ENCODE peak calls at places on chromosome 6, in five cellular contexts. T, B, O, Z and E are unnamed samples. For H3K27me3, the result is how much of the 10 kb centered on the place peaks cover.

GRCh38 chr6:149428606-149429005 is 28.5 kb downstream of the SUMO4 start:
- DNase-seq in T (no peak), O (no peak), Z (no peak), B (no peak), E (no peak)

GRCh38 chr6:118652051-118652699 is 784 bp upstream of the CEP85L start:
- DNase-seq in O (no peak), B (no peak), Z (no peak), T (no peak), E (no peak)

GRCh38 chr6:28643017-28643740 is 117.5 kb downstream of the GPX5 start:
- DNase-seq in Z (peak), T (peak), O (peak), B (peak), E (peak)

GRCh38 chr6:30818426-30818841 is 65.9 kb upstream of the DDR1 start:
- DNase-seq in Z (no peak), O (peak), B (no peak), T (peak), E (no peak)

GRCh38 chr6:20202070-20202658 is 10.1 kb downstream of the MBOAT1 start:
- DNase-seq in O (peak), B (peak), Z (no peak), T (peak), E (no peak)

GRCh38 chr6:84791233-84791632 is 26.8 kb upstream of the TBX18 start:
- DNase-seq in T (no peak), B (peak), O (peak), Z (no peak), E (no peak)

GRCh38 chr6:129575378-129576118 is 134.4 kb downstream of the ARHGAP18 start:
- DNase-seq in O (peak), T (peak), B (no peak), Z (peak), E (peak)

GRCh38 chr6:27726620-27727023 is 185.6 kb downstream of the OR2B2 start:
- DNase-seq in O (peak), Z (no peak), T (no peak), B (no peak), E (peak)

GRCh38 chr6:125197795-125198269 is 44.3 kb downstream of the TPD52L1 start:
- DNase-seq in B (no peak), T (peak), O (peak), Z (no peak), E (no peak)

GRCh38 chr6:20286968-20287565 is 74.8 kb upstream of the MBOAT1 start:
- DNase-seq in O (peak), B (no peak), Z (no peak), T (peak), E (no peak)

GRCh38 chr6:15287670-15288069 is 41.8 kb downstream of the JARID2 start:
- DNase-seq in Z (no peak), O (no peak), B (no peak), T (no peak), E (peak)

GRCh38 chr6:44593539-44593944 is 206.0 kb downstream of the CDC5L start:
- DNase-seq in Z (peak), O (no peak), B (peak), T (peak), E (peak)

GRCh38 chr6:15994814-15995459 is 133.9 kb upstream of the MYLIP start:
- DNase-seq in B (no peak), T (no peak), Z (no peak), O (no peak), E (no peak)

GRCh38 chr6:156762547-156762946 is 14.6 kb upstream of the ARID1B start:
- DNase-seq in B (no peak), Z (no peak), O (no peak), T (no peak), E (no peak)

GRCh38 chr6:90294614-90294988 is 2.0 kb downstream of the BACH2 start:
- DNase-seq in O (no peak), T (no peak), B (peak), Z (peak), E (no peak)

GRCh38 chr6:3453410-3453809 is 3.4 kb downstream of the SLC22A23 start:
- DNase-seq in Z (no peak), O (no peak), T (no peak), B (no peak), E (peak)

GRCh38 chr6:22236626-22237414 is 60.0 kb downstream of the PRL start:
- DNase-seq in B (no peak), O (peak), T (peak), Z (no peak), E (no peak)

GRCh38 chr6:71420693-71421328 is 132.2 kb downstream of the OGFRL1 start:
- DNase-seq in B (peak), O (peak), T (peak), Z (peak), E (no peak)

GRCh38 chr6:32439139-32439538 is 548 bp upstream of the HLA-DRA start:
- DNase-seq in Z (no peak), T (no peak), B (no peak), O (no peak), E (peak)

GRCh38 chr6:2834262-2834661 is 7.4 kb downstream of the SERPINB1 start:
- DNase-seq in T (no peak), O (no peak), Z (no peak), B (no peak), E (no peak)

GRCh38 chr6:22322103-22322882 is 25.5 kb upstream of the PRL start:
- DNase-seq in O (no peak), T (peak), B (peak), Z (no peak), E (no peak)

GRCh38 chr6:89180112-89180511 is 34.3 kb downstream of the PM20D2 start:
- DNase-seq in B (no peak), T (no peak), Z (no peak), O (no peak), E (no peak)

GRCh38 chr6:9140181-9140580 is 704.8 kb upstream of the SLC35B3 start:
- DNase-seq in Z (no peak), B (no peak), O (peak), T (no peak), E (no peak)

GRCh38 chr6:108837236-108837971 is 10.8 kb upstream of the ARMC2 start:
- DNase-seq in Z (no peak), T (peak), O (peak), B (peak), E (peak)

GRCh38 chr6:98975331-98975891 is 27.7 kb upstream of the FBXL4 start:
- DNase-seq in Z (no peak), B (no peak), T (no peak), O (no peak), E (no peak)

GRCh38 chr6:98973571-98973970 is 25.8 kb upstream of the FBXL4 start:
- DNase-seq in O (no peak), T (no peak), B (no peak), Z (no peak), E (no peak)

GRCh38 chr6:98970469-98970868 is 22.7 kb upstream of the FBXL4 start:
- DNase-seq in Z (no peak), T (no peak), O (no peak), B (no peak), E (no peak)

GRCh38 chr6:98974309-98974708 is 26.6 kb upstream of the FBXL4 start:
- DNase-seq in B (no peak), T (no peak), O (no peak), Z (no peak), E (no peak)

GRCh38 chr6:98971303-98971702 is 23.6 kb upstream of the FBXL4 start:
- DNase-seq in B (no peak), Z (no peak), O (no peak), T (no peak), E (no peak)
- H3K4me2 ChIP-seq in B (no peak), Z (no peak), O (no peak), T (no peak), E (no peak)

GRCh38 chr6:1100269-1100668 is 211.6 kb upstream of the FOXQ1 start:
- DNase-seq in Z (no peak), O (no peak), T (no peak), B (no peak), E (no peak)
- H3K27me3 ChIP-seq in Z (under half), O (under half), T (under half), B (under half), E (under half)

GRCh38 chr6:160124605-160125004 is 3.0 kb downstream of the SLC22A1 start:
- DNase-seq in Z (peak), B (no peak), T (no peak), O (no peak), E (no peak)

GRCh38 chr6:160121981-160122380 is 366 bp downstream of the SLC22A1 start:
- DNase-seq in T (no peak), Z (no peak), O (no peak), B (no peak), E (no peak)

GRCh38 chr6:160122744-160123143 is 1.1 kb downstream of the SLC22A1 start:
- DNase-seq in T (no peak), Z (no peak), O (no peak), B (no peak), E (no peak)

GRCh38 chr6:160121558-160121957 is at the start of gene SLC22A1:
- DNase-seq in O (no peak), B (no peak), T (no peak), Z (no peak), E (no peak)

DNA sequence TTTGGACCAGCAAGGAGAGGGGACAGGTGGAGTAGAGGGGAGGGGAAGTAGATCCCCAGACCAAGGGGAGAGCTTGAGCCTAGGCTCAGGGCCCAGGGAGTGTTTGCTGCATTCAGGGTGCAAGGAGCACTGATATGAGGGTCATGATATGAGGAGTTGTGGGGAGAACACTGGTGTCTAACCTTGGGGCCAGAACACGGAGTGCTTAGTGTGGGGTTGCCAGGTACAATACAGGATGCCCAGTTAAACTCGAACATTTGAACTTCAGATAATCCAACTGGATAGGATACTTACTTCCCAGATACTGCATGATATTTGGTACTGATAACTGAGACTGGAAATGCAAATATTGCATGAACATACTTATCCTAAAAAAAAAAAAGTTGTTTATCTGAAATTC is 2.4 kb downstream of the SLC22A1 start:
- DNase-seq in Z (no peak), O (no peak), B (no peak), T (no peak), E (no peak)
- H3K27ac ChIP-seq in Z (no peak), O (no peak), B (no peak), T (no peak), E (no peak)

DNA sequence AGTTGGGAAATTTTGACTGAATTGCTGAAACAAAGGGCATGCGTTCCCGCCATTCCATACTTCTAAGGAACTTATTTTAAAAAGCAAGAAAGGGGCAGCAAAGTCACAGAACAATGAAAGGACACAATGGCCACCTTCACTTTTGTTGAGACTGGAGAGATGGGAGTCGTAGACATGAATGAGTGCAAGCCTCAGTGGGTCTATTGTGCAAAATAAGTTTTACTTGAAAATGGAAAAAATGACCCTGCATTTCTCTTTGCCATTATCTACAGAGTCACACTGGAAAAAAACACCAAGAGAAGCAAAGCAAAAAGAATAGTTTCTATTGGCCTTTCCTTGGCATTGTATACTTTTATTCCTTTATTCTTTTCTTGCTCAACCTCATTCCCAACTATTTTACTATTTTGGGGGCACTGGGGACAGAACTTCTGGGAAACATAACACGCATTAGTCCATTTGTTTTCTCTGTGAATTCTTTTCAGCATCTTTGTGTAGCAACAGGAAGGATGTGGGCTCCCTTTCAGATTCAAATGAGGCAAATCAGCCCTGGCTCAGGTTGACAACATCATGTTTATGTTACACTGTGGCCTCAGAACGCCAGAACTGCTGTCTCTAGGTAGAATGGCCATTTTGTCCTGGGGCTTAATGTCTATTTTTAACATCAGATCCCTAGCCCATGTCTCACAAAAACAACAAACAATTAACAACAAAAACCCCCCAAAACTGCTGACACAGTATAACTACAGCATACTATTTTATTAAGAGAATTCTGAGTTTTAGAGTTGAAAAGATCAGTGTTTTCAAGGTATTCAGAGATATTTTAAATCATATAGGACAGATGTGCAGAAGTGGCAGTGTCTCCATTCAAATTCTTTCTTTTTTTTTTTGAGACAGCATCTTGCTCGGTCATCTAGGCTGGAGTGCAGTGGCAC is 122.2 kb downstream of the FYN start:
- DNase-seq in O (no peak), T (no peak), B (peak), Z (no peak), E (peak)
- H3K4me2 ChIP-seq in O (no peak), T (no peak), B (peak), Z (no peak), E (peak)

GRCh38 chr6:35788423-35788982 is 7.7 kb downstream of the CLPSL1 start:
- DNase-seq in Z (no peak), O (no peak), T (no peak), B (no peak), E (no peak)
- H3K27me3 ChIP-seq in Z (under half), O (under half), T (under half), B (under half), E (under half)

GRCh38 chr6:143128346-143129015 is 67.8 kb downstream of the AIG1 start:
- DNase-seq in T (no peak), O (no peak), B (no peak), Z (no peak), E (no peak)

GRCh38 chr6:143125455-143125854 is 64.8 kb downstream of the AIG1 start:
- DNase-seq in T (no peak), Z (peak), B (no peak), O (no peak), E (no peak)

GRCh38 chr6:143127941-143128340 is 67.3 kb downstream of the AIG1 start:
- DNase-seq in B (no peak), O (no peak), Z (no peak), T (no peak), E (no peak)

GRCh38 chr6:143125896-143126573 is 65.3 kb downstream of the AIG1 start:
- DNase-seq in T (no peak), O (no peak), Z (no peak), B (no peak), E (no peak)

DNA sequence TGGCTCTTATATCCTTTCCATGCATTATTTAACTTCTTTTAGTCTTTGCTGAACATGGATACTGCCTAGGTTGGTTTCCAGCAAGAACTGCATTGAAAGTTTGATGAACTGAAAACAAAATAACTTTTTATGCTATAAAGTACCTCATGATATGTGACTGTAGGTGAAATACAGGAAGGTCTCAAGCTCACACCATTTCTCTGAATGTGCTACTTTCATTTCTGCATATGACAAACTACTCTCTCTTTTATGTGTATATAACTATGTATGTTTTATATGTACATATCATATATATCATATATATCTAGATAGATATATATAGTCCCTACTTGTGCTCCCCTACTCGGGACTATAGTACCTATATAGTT is 65.9 kb downstream of the AIG1 start:
- DNase-seq in O (no peak), B (no peak), T (no peak), Z (no peak), E (no peak)
- H3K27ac ChIP-seq in O (no peak), B (no peak), T (no peak), Z (no peak), E (no peak)

GRCh38 chr6:41584205-41584604 is 38.0 kb downstream of the FOXP4 start:
- DNase-seq in T (no peak), B (no peak), Z (no peak), O (no peak), E (no peak)
- H3K4me2 ChIP-seq in T (no peak), B (no peak), Z (no peak), O (no peak), E (no peak)